ENCODE peak calls at places on chromosomes 16 and 17, in six cellular contexts. Q, C, N, U, X and T are unnamed samples. For H3K9me3, the result is how much of the 10 kb centered on the place peaks cover.

GRCh38 chr17:62791235-62792121 is 16.6 kb downstream of the MARCHF10 start:
- DNase-seq in Q (no peak), C (no peak), N (no peak), U (peak), X (peak), T (no peak)

GRCh38 chr17:39193346-39193745 is 4.1 kb downstream of the CACNB1 start:
- DNase-seq in Q (no peak), C (no peak), N (no peak), U (no peak), X (no peak), T (no peak)

GRCh38 chr16:79768594-79768993 is 168.1 kb upstream of the MAF start:
- DNase-seq in Q (peak), C (no peak), N (no peak), U (no peak), X (no peak), T (no peak)

GRCh38 chr16:46789499-46790414 is 41.2 kb downstream of the C16orf87 start:
- DNase-seq in Q (peak), C (peak), N (peak), U (peak), X (peak), T (peak)

GRCh38 chr17:51088287-51088686 is 32.4 kb downstream of the SPAG9 start:
- DNase-seq in Q (no peak), C (no peak), N (no peak), U (no peak), X (no peak), T (no peak)

GRCh38 chr16:75204410-75204758 is 2.6 kb downstream of the CTRB2 start:
- DNase-seq in Q (no peak), C (no peak), N (no peak), U (no peak), X (no peak), T (no peak)

GRCh38 chr17:4559851-4560820 is at the start of gene GGT6:
- DNase-seq in Q (no peak), C (no peak), N (no peak), U (no peak), X (no peak), T (peak)

GRCh38 chr17:40417258-40417608 is 463 bp downstream of the TOP2A start:
- DNase-seq in Q (peak), C (no peak), N (no peak), U (peak), X (no peak), T (no peak)

GRCh38 chr16:80671281-80671849 is 130.6 kb downstream of the DYNLRB2 start:
- DNase-seq in Q (no peak), C (no peak), N (no peak), U (no peak), X (no peak), T (no peak)

GRCh38 chr17:60887607-60888028 is 210.0 kb downstream of the BCAS3 start:
- DNase-seq in Q (no peak), C (no peak), N (no peak), U (no peak), X (no peak), T (no peak)

GRCh38 chr16:17404903-17405691 is 65.7 kb downstream of the XYLT1 start:
- DNase-seq in Q (no peak), C (peak), N (peak), U (peak), X (peak), T (peak)

GRCh38 chr16:11306381-11306780 is 25.3 kb upstream of the PRM1 start:
- DNase-seq in Q (no peak), C (no peak), N (no peak), U (no peak), X (no peak), T (no peak)

GRCh38 chr16:20064931-20065330 is 8.8 kb downstream of the GPR139 start:
- DNase-seq in Q (no peak), C (no peak), N (no peak), U (no peak), X (no peak), T (no peak)

GRCh38 chr17:43791589-43791988 is 11.4 kb downstream of the CFAP97D1 start:
- DNase-seq in Q (peak), C (no peak), N (no peak), U (peak), X (peak), T (no peak)

GRCh38 chr16:15057755-15058417 is 2.0 kb upstream of the NTAN1 start:
- DNase-seq in Q (no peak), C (no peak), N (no peak), U (no peak), X (no peak), T (no peak)

DNA sequence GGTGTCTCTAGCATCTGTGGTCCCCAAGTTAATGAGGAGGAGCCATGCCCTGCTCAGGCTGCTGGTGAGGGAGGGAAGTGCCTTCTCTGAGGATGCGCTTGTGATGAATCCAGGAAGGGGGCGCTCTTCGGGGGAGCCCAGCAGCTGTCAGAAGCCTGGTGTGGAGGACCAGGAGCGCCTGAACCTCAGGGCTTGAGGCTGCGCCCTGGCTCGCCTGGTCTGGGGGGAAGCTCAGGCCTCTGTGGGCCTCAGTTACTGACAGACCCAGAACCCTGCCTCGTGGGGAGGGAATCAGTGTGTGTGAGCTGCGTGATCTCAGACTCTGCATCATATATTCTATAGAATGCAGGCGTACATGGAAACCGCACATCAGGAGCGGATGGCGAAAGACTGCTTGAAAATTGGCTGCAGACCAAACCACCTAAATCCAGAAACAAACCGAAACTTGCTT is 126.1 kb downstream of the SEC14L1 start:
- DNase-seq in Q (peak), C (no peak), N (no peak), U (no peak), X (no peak), T (no peak)
- H3K9me3 ChIP-seq in Q (under half), C (under half), N (under half), U (under half), X (under half), T (under half)

GRCh38 chr17:79922798-79923197 is 83.6 kb upstream of the CBX4 start:
- DNase-seq in Q (no peak), C (no peak), N (no peak), U (no peak), X (no peak), T (no peak)

GRCh38 chr17:79922161-79922569 is 82.9 kb upstream of the CBX4 start:
- DNase-seq in Q (no peak), C (no peak), N (no peak), U (no peak), X (no peak), T (no peak)

GRCh38 chr17:79919862-79920720 is 80.9 kb upstream of the CBX4 start:
- DNase-seq in Q (no peak), C (no peak), N (peak), U (no peak), X (no peak), T (no peak)

GRCh38 chr17:79920751-79921410 is 81.6 kb upstream of the CBX4 start:
- DNase-seq in Q (no peak), C (no peak), N (peak), U (no peak), X (no peak), T (no peak)

GRCh38 chr17:79921411-79922160 is 82.3 kb upstream of the CBX4 start:
- DNase-seq in Q (no peak), C (no peak), N (peak), U (no peak), X (no peak), T (no peak)
- H3K4me3 ChIP-seq in Q (no peak), C (no peak), N (no peak), U (no peak), X (no peak), T (no peak)

GRCh38 chr17:80792373-80792781 is 199.3 kb upstream of the CHMP6 start:
- DNase-seq in Q (no peak), C (no peak), N (no peak), U (peak), X (no peak), T (no peak)

GRCh38 chr17:80793851-80794267 is 197.8 kb upstream of the CHMP6 start:
- DNase-seq in Q (no peak), C (no peak), N (no peak), U (peak), X (peak), T (no peak)

GRCh38 chr17:80794281-80795089 is 197.2 kb upstream of the CHMP6 start:
- DNase-seq in Q (no peak), C (no peak), N (no peak), U (no peak), X (no peak), T (no peak)

GRCh38 chr17:80791758-80792284 is 199.8 kb upstream of the CHMP6 start:
- DNase-seq in Q (no peak), C (peak), N (no peak), U (peak), X (peak), T (no peak)

GRCh38 chr17:80793421-80793820 is 198.2 kb upstream of the CHMP6 start:
- DNase-seq in Q (no peak), C (no peak), N (no peak), U (no peak), X (no peak), T (no peak)
- H3K27ac ChIP-seq in Q (no peak), C (no peak), N (no peak), U (peak), X (peak), T (peak)

DNA sequence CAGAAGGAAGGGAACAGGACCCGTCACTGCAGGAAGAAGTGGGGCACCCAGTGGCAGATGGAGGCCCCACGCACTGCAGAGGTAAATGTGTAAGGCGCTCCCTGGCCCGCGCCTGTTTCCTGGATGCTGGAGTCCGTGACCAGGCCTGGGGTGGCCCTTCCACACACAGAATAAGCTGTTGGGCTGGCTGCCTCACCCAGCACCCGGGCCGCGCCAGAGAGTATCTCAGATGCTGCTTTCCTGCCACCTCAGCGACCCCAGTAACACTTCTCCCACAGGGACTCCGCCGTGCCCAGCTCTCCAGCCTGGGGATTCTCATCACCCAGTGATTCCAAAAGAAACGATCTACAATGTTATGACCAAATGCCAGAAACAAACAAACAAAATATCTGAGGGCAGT is 1993.1 kb downstream of the TP53TG3F start:
- DNase-seq in Q (no peak), C (no peak), N (no peak), U (no peak), X (no peak), T (no peak)
- H3K9me3 ChIP-seq in Q (under half), C (under half), N (under half), U (under half), X (half or more), T (under half)

GRCh38 chr16:82649766-82650165 is 23.0 kb downstream of the CDH13 start:
- DNase-seq in Q (no peak), C (no peak), N (no peak), U (no peak), X (no peak), T (no peak)
- H3K4me3 ChIP-seq in Q (no peak), C (no peak), N (no peak), U (no peak), X (no peak), T (no peak)